ENCODE peak calls at places on chromosome 21, in four cellular contexts. R is AG08396, I is DMS79 treated with DMSO at 0.1 percent for 48 hours, K is left cardiac atrium. Y is an unnamed sample.
A peak's percentile ranks its signal among the peaks of the same experiment; 100 is the strongest.

GRCh38 chr21:32726742-32727477 is 903 bp downstream of the SYNJ1 start:
- DNase-seq in K (no peak), R (peak; percentile 47), I (peak; percentile 28), Y (peak; percentile 35)

GRCh38 chr21:45523411-45524101 is 18.7 kb downstream of the SLC19A1 start:
- DNase-seq in I (peak; percentile 9), R (no peak), K (peak; percentile 18), Y (no peak)

GRCh38 chr21:45555251-45555556 is 13.0 kb upstream of the SLC19A1 start:
- DNase-seq in K (no peak), R (no peak), I (no peak), Y (no peak)

GRCh38 chr21:42423197-42423675 is 19.5 kb downstream of the UBASH3A start:
- DNase-seq in K (no peak), R (no peak), I (no peak), Y (no peak)

GRCh38 chr21:31284797-31285397 is 59.2 kb downstream of the TIAM1 start:
- DNase-seq in K (peak; percentile 55), R (no peak), I (no peak), Y (no peak)

GRCh38 chr21:35995522-35996088 is 64.7 kb downstream of the SETD4 start:
- DNase-seq in I (peak; percentile 54), R (no peak), K (no peak), Y (no peak)

GRCh38 chr21:45862544-45863207 is 118.9 kb upstream of the COL6A1 start:
- DNase-seq in K (no peak), I (no peak), R (no peak), Y (no peak)

GRCh38 chr21:39097981-39098380 is 85.3 kb downstream of the PSMG1 start:
- DNase-seq in I (no peak), R (no peak), K (no peak), Y (no peak)

GRCh38 chr21:43759651-43760050 is 16.5 kb downstream of the CSTB start:
- DNase-seq in K (no peak), R (no peak), I (no peak), Y (no peak)

GRCh38 chr21:37413553-37414291 is 47.1 kb downstream of the DYRK1A start:
- DNase-seq in K (no peak), I (no peak), R (no peak), Y (no peak)

GRCh38 chr21:31326478-31327247 is 17.4 kb downstream of the TIAM1 start:
- DNase-seq in K (no peak), I (no peak), R (no peak), Y (no peak)

GRCh38 chr21:29121759-29122158 is 8.7 kb upstream of the MAP3K7CL start:
- DNase-seq in I (no peak), K (no peak), R (no peak), Y (no peak)

GRCh38 chr21:38881041-38881570 is 75.4 kb downstream of the ETS2 start:
- DNase-seq in R (no peak), I (no peak), K (no peak), Y (no peak)

GRCh38 chr21:44880762-44881585 is 7.5 kb upstream of the PTTG1IP start:
- DNase-seq in K (no peak), R (peak; percentile 63), I (no peak), Y (no peak)

GRCh38 chr21:46386726-46387073 is 62.7 kb downstream of the PCNT start:
- DNase-seq in I (no peak), K (no peak), R (no peak), Y (no peak)

GRCh38 chr21:15669247-15669646 is 60.5 kb upstream of the USP25 start:
- DNase-seq in I (no peak), R (peak; percentile 39), K (no peak), Y (no peak)

GRCh38 chr21:14533555-14534400 is 12.3 kb downstream of the SAMSN1 start:
- DNase-seq in R (no peak), K (no peak), I (no peak), Y (no peak)

GRCh38 chr21:15355066-15355465 is 290.3 kb upstream of the NRIP1 start:
- DNase-seq in I (no peak), K (no peak), R (no peak), Y (no peak)

GRCh38 chr21:24395320-24395933 is 1211.9 kb downstream of the MRPL39 start:
- DNase-seq in R (no peak), K (no peak), I (no peak), Y (no peak)

GRCh38 chr21:29299046-29299905 is 554 bp downstream of the BACH1 start:
- DNase-seq in R (peak; percentile 78), K (peak; percentile 73), I (peak; percentile 46), Y (peak; percentile 23)

GRCh38 chr21:28867401-28867800 is 125.3 kb downstream of the LTN1 start:
- DNase-seq in K (no peak), I (no peak), R (no peak), Y (no peak)

GRCh38 chr21:42389449-42389835 is 6.4 kb downstream of the TMPRSS3 start:
- DNase-seq in I (no peak), R (no peak), K (no peak), Y (no peak)

GRCh38 chr21:21111309-21111920 is 113.2 kb downstream of the NCAM2 start:
- DNase-seq in I (no peak), R (no peak), K (no peak), Y (no peak)

GRCh38 chr21:26736449-26736848 is 108.8 kb downstream of the ADAMTS1 start:
- DNase-seq in K (no peak), R (no peak), I (no peak), Y (no peak)

GRCh38 chr21:42845296-42845965 is 33.9 kb downstream of the WDR4 start:
- DNase-seq in R (no peak), K (no peak), I (no peak), Y (no peak)

GRCh38 chr21:36395353-36396111 is 10.3 kb downstream of the CHAF1B start:
- DNase-seq in I (no peak), K (no peak), R (no peak), Y (no peak)

GRCh38 chr21:33099131-33099530 is 29.2 kb downstream of the OLIG1 start:
- DNase-seq in K (no peak), I (no peak), R (no peak), Y (no peak)

GRCh38 chr21:34195365-34195764 is 122.0 kb downstream of the MRPS6 start:
- DNase-seq in R (no peak), K (no peak), I (no peak), Y (no peak)

GRCh38 chr21:46092026-46092764 is 5.7 kb upstream of the COL6A2 start:
- DNase-seq in R (peak; percentile 93), I (no peak), K (peak; percentile 72), Y (no peak)

GRCh38 chr21:41109174-41109573 is 58.8 kb upstream of the BACE2 start:
- DNase-seq in K (no peak), R (no peak), I (no peak), Y (no peak)

GRCh38 chr21:35020902-35021301 is 28.2 kb downstream of the RUNX1 start:
- DNase-seq in I (no peak), K (no peak), R (peak; percentile 45), Y (no peak)

GRCh38 chr21:37240978-37241377 is 26.2 kb downstream of the VPS26C start:
- DNase-seq in R (no peak), K (no peak), I (no peak), Y (no peak)

GRCh38 chr21:36976882-36977651 is 10.6 kb upstream of the HLCS start:
- DNase-seq in I (peak; percentile 51), K (no peak), R (peak; percentile 34), Y (peak; percentile 7)